ENCODE peak calls at places on chromosomes 11 and 22, in ten cellular contexts. M, W, Q, V, I, S, Y, T, J and U are unnamed samples.

GRCh38 chr11:45285931-45286632 is at the start of gene SYT13:
- DNase-seq in M (peak), W (no peak), Q (peak), V (no peak), I (peak), S (peak), Y (no peak), T (no peak), J (peak), U (no peak)

GRCh38 chr11:7436657-7437056 is 48.6 kb upstream of the OLFML1 start:
- DNase-seq in M (no peak), W (no peak), Q (no peak), V (no peak), I (no peak), S (no peak), Y (no peak), T (no peak), J (no peak), U (no peak)

GRCh38 chr11:78140392-78141077 is 1.1 kb upstream of the ALG8 start:
- DNase-seq in M (no peak), W (peak), Q (no peak), V (no peak), I (no peak), S (no peak), Y (no peak), T (no peak), J (no peak), U (no peak)

GRCh38 chr11:2804701-2805387 is 80.7 kb downstream of the CDKN1C start:
- DNase-seq in M (peak), W (no peak), Q (peak), V (no peak), I (peak), S (peak), Y (peak), T (no peak), J (peak), U (no peak)

GRCh38 chr11:104328514-104328912 is 164.6 kb upstream of the PDGFD start:
- DNase-seq in M (no peak), W (no peak), Q (no peak), V (no peak), I (no peak), S (no peak), Y (no peak), T (no peak), J (no peak), U (no peak)

GRCh38 chr22:47127441-47127871 is 365.0 kb downstream of the TBC1D22A start:
- DNase-seq in M (no peak), W (no peak), Q (no peak), V (no peak), I (no peak), S (peak), Y (peak), T (no peak), J (no peak), U (no peak)

GRCh38 chr11:47514825-47515647 is 37.9 kb downstream of the CELF1 start:
- DNase-seq in M (no peak), W (peak), Q (no peak), V (peak), I (no peak), S (no peak), Y (no peak), T (peak), J (no peak), U (peak)

GRCh38 chr11:29333993-29334780 is 682.6 kb downstream of the KCNA4 start:
- DNase-seq in M (no peak), W (peak), Q (peak), V (peak), I (no peak), S (no peak), Y (no peak), T (peak), J (no peak), U (no peak)

GRCh38 chr22:19448076-19448607 is 631 bp upstream of the C22orf39 start:
- DNase-seq in M (no peak), W (peak), Q (peak), V (peak), I (peak), S (no peak), Y (no peak), T (peak), J (no peak), U (no peak)

GRCh38 chr11:119339581-119340334 is 925 bp downstream of the C1QTNF5 start:
- DNase-seq in M (peak), W (peak), Q (peak), V (peak), I (peak), S (no peak), Y (peak), T (no peak), J (peak), U (no peak)

GRCh38 chr11:18384157-18384641 is 10.2 kb upstream of the LDHA start:
- DNase-seq in M (no peak), W (no peak), Q (peak), V (peak), I (peak), S (no peak), Y (peak), T (peak), J (no peak), U (peak)

GRCh38 chr11:405323-405975 is 9.3 kb downstream of the SIGIRR start:
- DNase-seq in M (peak), W (no peak), Q (no peak), V (no peak), I (peak), S (no peak), Y (no peak), T (no peak), J (no peak), U (no peak)

GRCh38 chr11:1848640-1849265 is 4.1 kb upstream of the LSP1 start:
- DNase-seq in M (no peak), W (no peak), Q (no peak), V (no peak), I (no peak), S (no peak), Y (no peak), T (no peak), J (no peak), U (no peak)

GRCh38 chr22:28799125-28799833 is 1.1 kb downstream of the XBP1 start:
- DNase-seq in M (no peak), W (peak), Q (peak), V (peak), I (peak), S (no peak), Y (no peak), T (peak), J (no peak), U (peak)

GRCh38 chr11:134439181-134439580 is 27.1 kb upstream of the B3GAT1 start:
- DNase-seq in M (no peak), W (no peak), Q (no peak), V (no peak), I (no peak), S (no peak), Y (no peak), T (no peak), J (no peak), U (no peak)

GRCh38 chr11:9662273-9662672 is 1.6 kb upstream of the SWAP70 start:
- DNase-seq in M (no peak), W (no peak), Q (no peak), V (no peak), I (no peak), S (no peak), Y (no peak), T (no peak), J (no peak), U (no peak)

GRCh38 chr11:133992121-133992520 is 35.4 kb upstream of the IGSF9B start:
- DNase-seq in M (no peak), W (no peak), Q (no peak), V (no peak), I (no peak), S (no peak), Y (no peak), T (no peak), J (no peak), U (no peak)

GRCh38 chr11:97964332-97965004 is 1056.3 kb upstream of the CNTN5 start:
- DNase-seq in M (no peak), W (no peak), Q (no peak), V (no peak), I (no peak), S (no peak), Y (no peak), T (no peak), J (no peak), U (no peak)

DNA sequence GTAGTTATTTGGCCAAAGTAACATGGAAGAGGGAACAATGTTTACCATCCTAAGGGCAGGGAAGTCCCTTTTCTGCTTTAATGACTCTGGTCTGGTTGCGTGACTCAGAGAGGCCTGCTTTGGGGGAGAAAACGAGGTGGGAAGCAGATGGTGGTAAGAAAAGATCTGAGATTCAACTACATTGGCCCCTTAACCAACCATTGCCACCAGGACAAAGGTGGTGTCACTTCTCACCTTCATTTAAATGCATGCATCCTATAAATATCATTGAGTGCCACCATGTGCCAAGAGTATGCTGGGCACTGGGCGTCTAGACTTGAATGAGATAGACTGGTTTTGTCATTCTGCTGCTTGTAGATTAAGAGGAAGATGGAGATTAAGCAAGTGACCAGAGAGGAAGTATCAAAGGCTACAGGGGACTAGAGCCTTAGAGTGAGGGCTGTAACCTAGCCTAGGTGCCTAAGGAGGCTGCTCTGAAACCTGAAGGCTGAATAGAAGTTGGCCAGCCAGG is 3.6 kb upstream of the SORL1 start:
- DNase-seq in M (no peak), W (no peak), Q (no peak), V (no peak), I (no peak), S (no peak), Y (no peak), T (no peak), J (no peak), U (no peak)
- TF ChIP-seq CTCF in M (no peak), W (no peak), Q (no peak), V (no peak), I (no peak), S (no peak), Y (no peak), T (no peak), J (no peak), U (no peak)

DNA sequence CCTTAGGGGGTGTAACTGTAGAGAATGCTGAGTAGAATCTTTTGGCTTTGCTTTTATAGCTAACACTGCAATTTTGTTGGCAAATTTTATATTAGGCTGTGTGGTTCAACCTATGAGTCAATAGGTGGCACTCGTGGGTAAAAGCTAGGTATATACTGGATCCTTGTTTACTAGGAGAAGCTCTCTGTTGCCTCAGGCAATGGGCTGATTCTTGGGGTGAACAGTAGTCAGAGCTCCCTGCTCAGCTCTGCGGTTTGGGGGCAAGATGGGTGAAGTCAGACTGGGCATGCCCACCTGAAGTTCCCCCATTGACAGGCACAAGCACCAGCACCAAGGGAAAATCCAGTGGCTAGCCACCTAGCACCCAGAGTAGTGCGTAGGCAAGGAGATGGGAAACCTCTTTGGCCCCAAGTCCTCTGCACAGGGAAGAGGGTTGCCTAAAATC is 238.7 kb downstream of the FAM181B start:
- DNase-seq in M (peak), W (peak), Q (peak), V (peak), I (no peak), S (no peak), Y (no peak), T (peak), J (no peak), U (no peak)
- TF ChIP-seq CTCF in M (peak), W (peak), Q (peak), V (peak), I (no peak), S (peak), Y (peak), T (peak), J (peak), U (no peak)

GRCh38 chr11:74493816-74494630 is 499 bp upstream of the LIPT2 start:
- DNase-seq in M (no peak), W (no peak), Q (no peak), V (peak), I (no peak), S (no peak), Y (no peak), T (peak), J (no peak), U (peak)
- TF ChIP-seq CTCF in M (no peak), W (no peak), Q (no peak), V (no peak), I (no peak), S (no peak), Y (no peak), T (no peak), J (peak), U (no peak)

GRCh38 chr11:130145975-130146776 is 13.4 kb upstream of the ST14 start:
- DNase-seq in M (peak), W (no peak), Q (no peak), V (peak), I (peak), S (no peak), Y (peak), T (peak), J (peak), U (no peak)
- TF ChIP-seq CTCF in M (no peak), W (peak), Q (no peak), V (peak), I (no peak), S (no peak), Y (peak), T (peak), J (peak), U (no peak)

GRCh38 chr22:22670076-22670795 is 25.8 kb downstream of the GGTLC2 start:
- DNase-seq in M (no peak), W (no peak), Q (no peak), V (no peak), I (no peak), S (no peak), Y (no peak), T (no peak), J (no peak), U (no peak)

GRCh38 chr22:22667966-22668880 is 23.8 kb downstream of the GGTLC2 start:
- DNase-seq in M (no peak), W (no peak), Q (peak), V (no peak), I (no peak), S (no peak), Y (no peak), T (no peak), J (no peak), U (no peak)

GRCh38 chr22:22663861-22664800 is 19.7 kb downstream of the GGTLC2 start:
- DNase-seq in M (no peak), W (no peak), Q (no peak), V (peak), I (no peak), S (no peak), Y (no peak), T (no peak), J (no peak), U (no peak)

GRCh38 chr22:22669093-22669492 is 24.7 kb downstream of the GGTLC2 start:
- DNase-seq in M (no peak), W (no peak), Q (no peak), V (no peak), I (no peak), S (no peak), Y (no peak), T (no peak), J (no peak), U (no peak)

DNA sequence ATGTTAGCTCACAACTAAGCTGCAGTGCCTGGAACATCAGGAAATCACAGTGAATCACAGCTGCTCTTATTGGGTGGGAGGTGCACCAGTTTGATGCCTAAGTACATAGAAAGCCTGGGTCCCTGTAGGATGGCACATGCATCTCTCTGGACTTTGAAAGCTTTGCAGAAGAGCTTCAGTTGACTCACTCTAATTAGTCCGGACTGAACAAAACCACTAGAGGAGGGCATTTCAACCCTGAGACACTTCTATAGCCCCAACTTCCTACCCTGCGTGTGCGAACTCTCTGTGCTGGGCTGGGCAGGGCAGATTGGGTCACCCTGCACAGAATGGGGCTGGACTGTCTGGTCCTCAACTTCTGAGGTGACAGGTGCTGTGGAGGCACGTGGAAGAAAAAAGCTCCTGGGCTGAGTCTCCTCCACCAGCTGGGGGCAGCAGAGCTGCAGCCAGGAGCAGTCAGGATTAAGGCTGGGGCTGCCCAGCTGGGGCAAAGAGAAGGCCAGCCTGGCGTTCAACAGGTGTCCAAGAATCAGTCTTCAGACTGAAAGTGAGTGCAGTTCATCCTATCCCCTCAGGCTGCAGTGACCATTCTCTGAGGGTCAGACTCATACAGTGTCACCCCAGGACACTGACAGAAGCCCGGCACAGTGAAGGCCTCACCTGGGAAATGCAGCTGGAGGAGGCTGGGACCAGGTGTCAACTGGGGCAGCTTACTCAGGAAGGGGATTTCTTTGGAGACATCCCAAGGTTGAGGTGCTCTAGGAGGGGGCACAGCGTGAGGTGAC is 22.1 kb downstream of the GGTLC2 start:
- DNase-seq in M (peak), W (peak), Q (peak), V (peak), I (peak), S (no peak), Y (no peak), T (no peak), J (peak), U (no peak)
- TF ChIP-seq CTCF in M (peak), W (peak), Q (peak), V (peak), I (peak), S (peak), Y (peak), T (peak), J (peak), U (peak)